ENCODE peak calls at places on chromosomes 2 and 18, in five cellular contexts. G, W, N, R and V are unnamed samples.

GRCh38 chr18:70418551-70419311 is 129.9 kb downstream of the SOCS6 start:
- DNase-seq in G (no peak), W (no peak), N (no peak), R (no peak), V (no peak)

GRCh38 chr2:10080536-10081304 is 509 bp upstream of the CYS1 start:
- DNase-seq in G (no peak), W (no peak), N (no peak), R (no peak), V (no peak)

GRCh38 chr18:48997985-48998831 is 47.4 kb upstream of the SMAD7 start:
- DNase-seq in G (no peak), W (no peak), N (no peak), R (no peak), V (peak; percentile 84)

GRCh38 chr2:83972123-83972522 is 487.0 kb downstream of the SUCLG1 start:
- DNase-seq in G (no peak), W (no peak), N (no peak), R (no peak), V (no peak)

GRCh38 chr2:45823723-45824206 is 172.3 kb downstream of the PRKCE start:
- DNase-seq in G (peak; percentile 31), W (no peak), N (no peak), R (peak; percentile 96), V (no peak)

GRCh38 chr2:12718662-12719399 is 2.1 kb downstream of the TRIB2 start:
- DNase-seq in G (no peak), W (no peak), N (no peak), R (no peak), V (no peak)

GRCh38 chr2:225768741-225769140 is 369.2 kb downstream of the NYAP2 start:
- DNase-seq in G (no peak), W (no peak), N (no peak), R (no peak), V (no peak)

GRCh38 chr2:156437272-156437671 is 1.1 kb downstream of the GPD2 start:
- DNase-seq in G (no peak), W (no peak), N (no peak), R (peak; percentile 48), V (no peak)

GRCh38 chr18:49769047-49769708 is 44.2 kb downstream of the ACAA2 start:
- DNase-seq in G (no peak), W (no peak), N (no peak), R (no peak), V (no peak)

GRCh38 chr2:1653956-1654695 is 90.2 kb downstream of the PXDN start:
- DNase-seq in G (no peak), W (no peak), N (no peak), R (no peak), V (peak; percentile 83)

GRCh38 chr2:30747206-30747605 is 60.0 kb downstream of the CAPN13 start:
- DNase-seq in G (no peak), W (no peak), N (no peak), R (no peak), V (no peak)

GRCh38 chr2:188813315-188813714 is 160.9 kb upstream of the COL3A1 start:
- DNase-seq in G (no peak), W (no peak), N (no peak), R (no peak), V (peak; percentile 50)

GRCh38 chr2:3758906-3759305 is 55.5 kb downstream of the DCDC2C start:
- DNase-seq in G (no peak), W (no peak), N (no peak), R (no peak), V (no peak)

GRCh38 chr18:32707586-32707985 is 65.2 kb downstream of the KLHL14 start:
- DNase-seq in G (no peak), W (no peak), N (peak; percentile 74), R (no peak), V (no peak)

GRCh38 chr2:112834379-112835014 is 2.1 kb downstream of the IL1B start:
- DNase-seq in G (no peak), W (no peak), N (no peak), R (no peak), V (no peak)

GRCh38 chr2:109471656-109472055 is 142.1 kb downstream of the SEPTIN10 start:
- DNase-seq in G (no peak), W (no peak), N (no peak), R (no peak), V (no peak)

DNA sequence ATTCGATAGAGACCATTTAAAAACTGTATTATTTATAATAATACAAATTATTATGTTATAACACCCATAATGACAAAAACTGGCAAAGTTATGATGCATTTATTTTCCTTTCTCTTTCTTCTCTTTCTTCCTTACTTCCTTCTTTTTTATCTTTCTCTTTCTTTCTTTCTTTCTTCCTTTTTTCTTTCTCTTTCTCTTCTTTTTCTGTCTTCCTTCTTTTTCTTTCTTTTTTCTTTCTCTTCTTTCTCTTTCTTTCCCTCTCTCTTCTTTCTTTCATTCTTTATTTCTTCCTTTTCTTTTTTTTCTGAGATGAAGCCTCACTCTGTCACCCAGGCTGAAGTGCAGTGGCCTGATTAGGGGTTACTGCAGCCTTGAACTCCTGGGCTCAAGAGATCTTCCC is 27.5 kb upstream of the ZNF516 start:
- DNase-seq in G (no peak), W (no peak), N (no peak), R (no peak), V (no peak)
- TF ChIP-seq CTCF in G (no peak), W (no peak), N (no peak), R (no peak), V (no peak)

GRCh38 chr2:203379156-203379555 is 51.0 kb downstream of the ABI2 start:
- DNase-seq in G (no peak), W (no peak), N (no peak), R (no peak), V (no peak)

DNA sequence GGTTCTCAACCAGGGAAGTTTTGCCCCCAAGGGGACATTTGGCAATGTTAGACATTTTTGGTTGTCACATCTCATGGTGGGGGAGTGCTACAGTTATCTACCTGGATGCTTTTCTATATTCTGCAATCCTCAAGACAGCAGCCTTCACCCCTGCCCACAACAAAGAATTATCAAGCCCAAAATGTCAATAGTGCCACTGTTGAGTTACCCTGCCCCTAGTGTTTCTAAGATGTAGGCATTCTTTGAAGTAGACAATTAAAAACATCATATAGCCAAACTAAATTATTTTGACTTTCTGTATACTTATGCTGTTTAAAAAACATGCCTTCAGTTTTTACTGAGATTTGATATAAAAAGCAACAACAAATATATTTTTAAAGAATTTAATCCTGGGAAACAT is 48.0 kb downstream of the ABI2 start:
- DNase-seq in G (no peak), W (no peak), N (no peak), R (no peak), V (no peak)
- TF ChIP-seq CTCF in G (no peak), W (no peak), N (no peak), R (no peak), V (no peak)

GRCh38 chr2:162007447-162008040 is 66.5 kb downstream of the DPP4 start:
- DNase-seq in G (no peak), W (no peak), N (no peak), R (no peak), V (no peak)
- TF ChIP-seq CTCF in G (peak; percentile 61), W (no peak), N (peak; percentile 31), R (peak; percentile 66), V (peak; percentile 5)

DNA sequence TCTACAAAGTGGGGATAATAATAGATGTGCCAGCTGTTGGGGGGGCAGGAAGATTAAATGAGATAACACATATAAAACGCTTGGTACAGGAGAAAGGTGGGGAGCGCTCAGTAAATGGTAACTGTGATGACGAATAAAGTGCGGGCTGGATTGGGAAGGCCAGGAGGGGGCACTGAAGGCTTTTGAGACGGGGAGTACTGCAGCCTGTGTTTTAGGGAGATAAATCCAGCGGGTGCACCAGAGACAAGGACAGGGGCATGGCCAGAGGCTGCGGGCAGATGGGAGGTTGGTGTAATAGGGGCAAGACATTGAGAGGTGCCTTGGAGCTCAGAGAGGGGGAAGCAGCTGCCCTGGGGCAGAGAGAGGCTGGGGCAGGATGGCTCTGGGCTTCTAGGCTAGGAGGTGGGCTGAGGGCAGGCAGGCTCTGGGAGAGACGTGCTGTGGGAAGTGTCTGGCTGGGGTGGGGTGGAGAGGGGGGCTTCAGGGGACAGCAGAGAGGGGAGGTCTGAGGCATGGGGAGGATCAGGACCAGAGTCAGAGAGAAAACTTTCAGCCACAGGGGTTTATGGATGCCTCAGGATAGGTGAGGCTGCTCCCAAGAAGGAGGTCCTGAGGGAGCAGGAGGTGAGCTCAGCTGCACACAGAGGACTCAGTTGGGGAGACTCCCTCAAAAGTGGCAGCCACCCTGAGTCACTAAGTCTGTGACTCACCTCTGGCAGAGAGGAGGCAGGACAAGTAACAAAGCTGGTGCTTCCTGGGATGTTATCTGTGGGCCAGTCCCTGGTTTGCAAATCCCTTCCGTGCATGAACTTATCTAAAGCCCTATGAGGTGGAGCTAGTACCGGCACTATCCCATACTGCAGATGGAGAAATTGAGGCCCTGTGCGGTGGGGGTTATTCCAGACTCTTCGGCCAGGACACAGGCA is 18.9 kb downstream of the TEX44 start:
- DNase-seq in G (no peak), W (no peak), N (no peak), R (no peak), V (no peak)
- TF ChIP-seq CTCF in G (peak; percentile 33), W (no peak), N (peak; percentile 53), R (no peak), V (peak; percentile 30)

GRCh38 chr2:26745609-26746327 is 18.3 kb upstream of the SLC35F6 start:
- DNase-seq in G (no peak), W (no peak), N (no peak), R (peak; percentile 50), V (no peak)
- TF ChIP-seq CTCF in G (peak; percentile 97), W (peak; percentile 87), N (peak; percentile 92), R (peak; percentile 94), V (peak; percentile 93)